ENCODE peak calls at places on chromosomes 12 and 14, in four cellular contexts. S is IMR-90, M is H9, W is H1. V is an unnamed sample.

GRCh38 chr14:55881577-55882241 is 236.5 kb upstream of the PELI2 start:
- DNase-seq in S (peak; percentile 16), M (peak; percentile 69), W (peak; percentile 17), V (peak; percentile 62)

GRCh38 chr12:120697344-120697743 is 10.4 kb downstream of the MLEC start:
- DNase-seq in S (no peak), M (no peak), W (no peak), V (no peak)

GRCh38 chr12:1907652-1908611 is 10.5 kb downstream of the CACNA2D4 start:
- DNase-seq in S (no peak), M (peak; percentile 65), W (no peak), V (no peak)

GRCh38 chr12:24505366-24506025 is 443.4 kb downstream of the BCAT1 start:
- DNase-seq in S (no peak), M (no peak), W (no peak), V (no peak)

GRCh38 chr12:11645391-11645790 is 4.1 kb upstream of the ETV6 start:
- DNase-seq in S (no peak), M (no peak), W (no peak), V (no peak)

GRCh38 chr14:85076111-85076510 is 453.8 kb upstream of the FLRT2 start:
- DNase-seq in S (no peak), M (no peak), W (no peak), V (no peak)

GRCh38 chr14:75123991-75124390 is 2.9 kb downstream of the NEK9 start:
- DNase-seq in S (peak; percentile 86), M (no peak), W (no peak), V (peak; percentile 31)

GRCh38 chr14:58712357-58712756 is 74.6 kb downstream of the DACT1 start:
- DNase-seq in S (peak; percentile 33), M (no peak), W (no peak), V (no peak)

GRCh38 chr14:31387091-31387490 is 33.3 kb downstream of the HEATR5A start:
- DNase-seq in S (no peak), M (no peak), W (no peak), V (no peak)

GRCh38 chr12:13982010-13982409 is 608 bp upstream of the GRIN2B start:
- DNase-seq in S (no peak), M (peak; percentile 87), W (no peak), V (peak; percentile 75)

GRCh38 chr12:40033260-40033649 is 72.6 kb downstream of the SLC2A13 start:
- DNase-seq in S (no peak), M (no peak), W (no peak), V (no peak)

GRCh38 chr14:104286086-104286485 is 147.7 kb downstream of the KIF26A start:
- DNase-seq in S (no peak), M (no peak), W (no peak), V (no peak)

GRCh38 chr14:36254020-36254614 is 66.3 kb downstream of the MBIP start:
- DNase-seq in S (peak; percentile 19), M (peak; percentile 39), W (no peak), V (peak; percentile 73)

GRCh38 chr14:81535399-81536124 is 1.9 kb upstream of the SEL1L start:
- DNase-seq in S (no peak), M (no peak), W (no peak), V (no peak)

GRCh38 chr14:68741839-68742470 is 50.9 kb downstream of the ZFP36L1 start:
- DNase-seq in S (no peak), M (no peak), W (no peak), V (no peak)

DNA sequence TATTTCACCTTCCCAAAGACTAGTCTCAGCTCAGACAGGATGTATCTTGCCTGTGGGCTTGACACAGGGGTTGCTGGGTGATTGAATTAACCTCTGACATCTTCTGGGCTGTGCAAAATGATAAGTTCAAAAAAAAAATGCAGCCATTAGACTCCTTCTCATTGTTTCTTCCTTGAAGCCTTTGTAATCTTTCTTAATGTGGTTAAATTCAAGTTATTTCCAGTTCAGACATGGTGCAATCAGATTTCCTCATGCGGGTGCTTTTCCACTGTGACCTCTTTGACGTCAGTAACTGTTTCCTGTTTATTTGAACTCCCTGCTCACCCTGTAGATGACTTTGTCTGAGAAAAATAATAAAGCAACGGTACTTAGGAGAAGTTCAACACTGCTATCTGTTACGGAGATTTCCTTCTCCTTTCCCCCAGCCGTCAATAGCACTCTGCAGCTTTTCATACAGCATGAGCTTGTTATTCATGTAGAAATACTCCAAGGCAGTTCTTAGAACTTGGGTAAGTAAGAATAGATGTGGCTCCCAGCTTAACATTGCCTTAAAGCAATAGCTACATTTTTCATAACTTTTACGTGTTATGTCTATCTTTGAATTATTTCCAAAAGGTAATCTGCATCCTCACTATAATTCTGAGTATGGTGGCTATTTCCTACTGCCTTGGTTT is 155.5 kb downstream of the PRKCH start:
- DNase-seq in S (peak; percentile 99), M (no peak), W (no peak), V (no peak)
- H2BK120ac ChIP-seq in S (peak overlapping the region; percentile 98), M (no peak overlapping the region), W (no peak overlapping the region), V (no peak overlapping the region)

GRCh38 chr12:51083140-51083833 is at the start of gene CSRNP2:
- DNase-seq in S (peak; percentile 93), M (peak; percentile 99), W (peak; percentile 89), V (peak; percentile 98)
- H4K5ac ChIP-seq in S (peak within 1 kb of the TSS; percentile 50), M (no peak within 1 kb of the TSS), W (peak within 1 kb of the TSS; percentile 85), V (no peak within 1 kb of the TSS)

GRCh38 chr14:95314609-95315008 is 5.1 kb downstream of the CLMN start:
- DNase-seq in S (no peak), M (no peak), W (no peak), V (no peak)

GRCh38 chr14:95315579-95315978 is 4.1 kb downstream of the CLMN start:
- DNase-seq in S (no peak), M (no peak), W (no peak), V (no peak)

GRCh38 chr14:95316826-95317225 is 2.9 kb downstream of the CLMN start:
- DNase-seq in S (no peak), M (no peak), W (no peak), V (peak; percentile 31)

GRCh38 chr14:95313707-95314106 is 6.0 kb downstream of the CLMN start:
- DNase-seq in S (peak; percentile 34), M (no peak), W (no peak), V (no peak)

DNA sequence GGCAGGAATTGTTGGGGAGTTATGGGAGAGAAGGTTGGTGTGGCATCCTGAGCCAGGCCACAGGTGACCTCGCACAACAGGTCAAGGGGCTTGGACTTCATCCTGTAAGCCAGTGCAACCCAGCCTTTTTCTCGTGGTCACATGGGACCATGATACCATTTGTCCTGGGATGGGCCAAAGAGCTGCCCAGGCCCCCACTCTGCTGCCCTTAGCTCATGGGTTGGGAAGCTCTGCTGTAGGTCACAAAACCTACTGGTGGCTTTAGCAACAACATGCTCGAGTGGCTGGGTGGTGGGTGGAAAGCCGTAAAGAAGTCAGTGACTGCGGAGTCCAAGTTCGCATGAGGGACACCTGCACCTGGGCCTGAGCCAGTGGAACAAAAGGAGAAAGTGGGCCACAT is 4.6 kb downstream of the CLMN start:
- DNase-seq in S (no peak), M (no peak), W (no peak), V (no peak)
- H3K18ac ChIP-seq in S (no peak overlapping the region), M (no peak overlapping the region), W (no peak overlapping the region), V (no peak overlapping the region)

GRCh38 chr14:102580552-102581110 is 11.8 kb upstream of the RCOR1 start:
- DNase-seq in S (no peak), M (no peak), W (no peak), V (no peak)

GRCh38 chr14:102583726-102584125 is 8.7 kb upstream of the RCOR1 start:
- DNase-seq in S (no peak), M (no peak), W (no peak), V (peak; percentile 91)

GRCh38 chr14:102578821-102579220 is 13.6 kb upstream of the RCOR1 start:
- DNase-seq in S (no peak), M (no peak), W (no peak), V (no peak)

GRCh38 chr14:102581193-102581592 is 11.3 kb upstream of the RCOR1 start:
- DNase-seq in S (no peak), M (no peak), W (no peak), V (no peak)

DNA sequence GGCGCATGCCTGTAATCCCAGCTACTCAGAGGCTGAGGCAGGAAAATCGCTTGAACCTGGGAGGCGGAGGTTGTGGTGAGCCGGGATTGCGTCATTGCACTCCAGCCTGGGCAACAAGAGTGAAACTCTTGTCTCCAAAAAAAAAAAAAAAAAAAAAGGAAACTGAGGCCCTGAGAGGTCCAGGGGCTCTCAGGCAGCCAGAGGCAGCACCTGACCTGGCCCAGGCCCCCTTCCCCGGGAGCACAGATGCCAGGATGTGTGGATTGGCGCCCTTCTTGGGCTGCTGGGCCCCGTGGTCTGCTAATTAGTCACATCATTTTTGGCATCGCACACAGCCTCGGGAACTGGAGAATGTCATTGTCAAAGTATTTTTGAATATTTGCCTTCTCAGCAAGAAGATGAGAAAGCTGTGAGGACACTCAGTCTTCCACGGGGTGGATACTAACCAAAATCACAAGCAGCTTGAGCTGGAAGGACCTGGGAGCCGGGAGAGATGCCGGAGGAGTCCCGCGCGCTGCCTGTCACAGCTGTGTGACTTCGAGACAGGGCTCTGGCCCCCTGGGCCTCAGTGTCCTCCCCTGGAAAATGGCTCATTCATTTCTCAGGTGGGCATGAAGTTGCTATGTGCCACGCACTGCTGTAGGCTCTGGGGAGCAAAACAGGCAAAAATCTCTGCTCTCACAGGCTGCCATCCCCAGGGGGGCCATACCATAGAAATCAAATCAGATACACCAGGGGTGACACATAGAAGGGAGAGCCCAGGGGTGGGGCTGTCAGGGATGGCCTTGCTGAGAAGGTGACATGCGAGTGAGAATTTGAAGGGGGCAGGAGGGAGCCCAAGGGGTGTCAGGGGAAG is 12.5 kb upstream of the RCOR1 start:
- DNase-seq in S (peak; percentile 76), M (no peak), W (no peak), V (no peak)
- H2BK120ac ChIP-seq in S (peak overlapping the region; percentile 56), M (no peak overlapping the region), W (no peak overlapping the region), V (no peak overlapping the region)

GRCh38 chr14:74035556-74035955 is 16.4 kb downstream of the BBOF1 start:
- DNase-seq in S (peak; percentile 80), M (no peak), W (no peak), V (no peak)
- H4K5ac ChIP-seq in S (no peak overlapping the region), M (no peak overlapping the region), W (no peak overlapping the region), V (no peak overlapping the region)

GRCh38 chr12:26833692-26834168 is 736 bp upstream of the ITPR2 start:
- DNase-seq in S (peak; percentile 13), M (peak; percentile 85), W (no peak), V (peak; percentile 89)
- H3K18ac ChIP-seq in S (peak overlapping the region; percentile 1), M (no peak overlapping the region), W (peak overlapping the region; percentile 83), V (peak overlapping the region; percentile 70)

DNA sequence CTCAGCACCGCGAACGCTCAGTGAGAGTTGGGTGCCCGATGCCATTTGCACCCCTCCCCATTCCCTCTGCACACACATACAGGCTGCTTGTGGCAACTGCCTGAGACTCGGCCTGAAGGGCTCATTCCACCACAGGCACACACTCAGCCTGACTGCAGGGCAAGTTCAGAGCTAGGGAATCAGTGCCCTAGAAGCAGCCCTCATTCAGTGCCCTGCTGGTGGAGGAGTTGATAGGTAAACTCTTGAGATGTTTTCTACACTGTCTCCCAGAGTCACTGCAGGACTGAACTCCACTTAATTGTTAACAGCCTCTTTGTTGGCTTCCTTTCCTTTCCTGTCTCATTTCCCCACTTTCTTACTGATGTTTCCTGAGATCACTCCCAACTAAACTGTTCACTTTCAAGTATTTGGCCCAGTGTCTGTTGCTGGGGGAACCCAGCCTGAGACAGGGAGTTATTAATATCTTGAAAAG is 16.9 kb downstream of the PPP1R36 start:
- DNase-seq in S (no peak), M (peak; percentile 36), W (no peak), V (peak; percentile 30)
- H2BK120ac ChIP-seq in S (no peak overlapping the region), M (no peak overlapping the region), W (no peak overlapping the region), V (no peak overlapping the region)